ENCODE peak calls at places on chromosomes 4 and X, in four cellular contexts. One of them, this sample, is unnamed.

GRCh38 chr4:73753215-73753614 is 12.8 kb downstream of the CXCL8 start:
- DNase-seq in mesothelial cell of epicardium: no peak
- DNase-seq in heart left ventricle: no peak
- DNase-seq in GM23338: no peak
- DNase-seq in this sample: no peak

GRCh38 chrX:108299101-108299591 is 139.1 kb downstream of the COL4A6 start:
- DNase-seq in heart left ventricle: no peak
- DNase-seq in GM23338: peak; percentile 9
- DNase-seq in mesothelial cell of epicardium: peak; percentile 25
- DNase-seq in this sample: no peak

GRCh38 chr4:7199129-7199725 is 6.9 kb downstream of the SORCS2 start:
- DNase-seq in mesothelial cell of epicardium: no peak
- DNase-seq in GM23338: no peak
- DNase-seq in heart left ventricle: no peak
- DNase-seq in this sample: no peak

GRCh38 chr4:80071643-80072606 is 1.1 kb downstream of the ANTXR2 start:
- DNase-seq in heart left ventricle: peak; percentile 53
- DNase-seq in mesothelial cell of epicardium: no peak
- DNase-seq in GM23338: peak; percentile 69
- DNase-seq in this sample: no peak

GRCh38 chr4:182062936-182063335 is 180.3 kb upstream of the TENM3 start:
- DNase-seq in GM23338: no peak
- DNase-seq in mesothelial cell of epicardium: no peak
- DNase-seq in heart left ventricle: no peak
- DNase-seq in this sample: no peak

GRCh38 chr4:6435010-6435409 is 37.4 kb downstream of the PPP2R2C start:
- DNase-seq in GM23338: no peak
- DNase-seq in heart left ventricle: no peak
- DNase-seq in mesothelial cell of epicardium: no peak
- DNase-seq in this sample: no peak

GRCh38 chr4:149870008-149870407 is 54.4 kb upstream of the IQCM start:
- DNase-seq in mesothelial cell of epicardium: no peak
- DNase-seq in heart left ventricle: no peak
- DNase-seq in GM23338: no peak
- DNase-seq in this sample: no peak

GRCh38 chr4:2930135-2930805 is 32.9 kb downstream of the NOP14 start:
- DNase-seq in GM23338: no peak
- DNase-seq in heart left ventricle: no peak
- DNase-seq in mesothelial cell of epicardium: peak; percentile 12
- DNase-seq in this sample: no peak

GRCh38 chr4:102663073-102663472 is 97.7 kb downstream of the MANBA start:
- DNase-seq in heart left ventricle: no peak
- DNase-seq in mesothelial cell of epicardium: no peak
- DNase-seq in GM23338: no peak
- DNase-seq in this sample: no peak

GRCh38 chr4:153409924-153410501 is 56.1 kb upstream of the TMEM131L start:
- DNase-seq in heart left ventricle: no peak
- DNase-seq in mesothelial cell of epicardium: no peak
- DNase-seq in GM23338: no peak
- DNase-seq in this sample: no peak

GRCh38 chr4:173074501-173074946 is 94.1 kb upstream of the GALNT7 start:
- DNase-seq in GM23338: peak; percentile 76
- DNase-seq in heart left ventricle: no peak
- DNase-seq in mesothelial cell of epicardium: no peak
- DNase-seq in this sample: no peak

GRCh38 chr4:47490550-47490949 is 5.5 kb downstream of the ATP10D start:
- DNase-seq in GM23338: peak; percentile 71
- DNase-seq in mesothelial cell of epicardium: no peak
- DNase-seq in heart left ventricle: no peak
- DNase-seq in this sample: no peak
- TF ChIP-seq CTCF in GM23338: peak; percentile 59
- TF ChIP-seq CTCF in mesothelial cell of epicardium: no peak
- TF ChIP-seq CTCF in heart left ventricle: peak; percentile 51
- TF ChIP-seq CTCF in this sample: no peak

GRCh38 chr4:138982754-138983153 is 32.8 kb upstream of the NOCT start:
- DNase-seq in GM23338: no peak
- DNase-seq in mesothelial cell of epicardium: no peak
- DNase-seq in heart left ventricle: no peak
- DNase-seq in this sample: no peak

GRCh38 chr4:138984647-138985046 is 30.9 kb upstream of the NOCT start:
- DNase-seq in GM23338: no peak
- DNase-seq in heart left ventricle: no peak
- DNase-seq in mesothelial cell of epicardium: no peak
- DNase-seq in this sample: no peak

GRCh38 chr4:138983690-138984089 is 31.9 kb upstream of the NOCT start:
- DNase-seq in mesothelial cell of epicardium: no peak
- DNase-seq in heart left ventricle: no peak
- DNase-seq in GM23338: no peak
- DNase-seq in this sample: no peak

GRCh38 chr4:138979742-138980141 is 35.8 kb upstream of the NOCT start:
- DNase-seq in heart left ventricle: no peak
- DNase-seq in mesothelial cell of epicardium: no peak
- DNase-seq in GM23338: no peak
- DNase-seq in this sample: no peak

DNA sequence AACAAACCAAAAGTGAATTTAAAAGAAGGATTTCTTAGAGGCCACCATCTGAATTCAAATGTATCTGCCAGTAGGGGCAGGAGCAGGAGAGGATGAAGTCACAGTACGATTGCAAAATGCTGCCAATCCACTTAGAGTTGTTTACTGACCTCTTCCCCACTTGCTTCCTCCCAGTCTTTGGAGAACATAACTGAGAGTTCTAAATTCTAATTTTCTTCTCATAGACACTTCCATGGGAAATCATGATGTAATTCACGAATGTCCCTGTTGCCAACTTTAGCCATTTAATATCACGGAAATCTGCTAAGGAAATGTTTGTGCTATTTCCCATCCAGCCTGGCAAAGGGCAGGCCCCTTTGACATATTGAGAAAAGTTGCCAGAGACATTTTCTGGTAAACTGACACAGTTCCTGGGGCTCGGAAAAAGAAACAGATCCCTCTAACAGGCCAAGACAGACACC is 33.6 kb upstream of the NOCT start:
- DNase-seq in heart left ventricle: peak; percentile 25
- DNase-seq in mesothelial cell of epicardium: no peak
- DNase-seq in GM23338: peak; percentile 42
- DNase-seq in this sample: no peak
- TF ChIP-seq CTCF in heart left ventricle: peak; percentile 35
- TF ChIP-seq CTCF in mesothelial cell of epicardium: no peak
- TF ChIP-seq CTCF in GM23338: no peak
- TF ChIP-seq CTCF in this sample: peak; percentile 28

DNA sequence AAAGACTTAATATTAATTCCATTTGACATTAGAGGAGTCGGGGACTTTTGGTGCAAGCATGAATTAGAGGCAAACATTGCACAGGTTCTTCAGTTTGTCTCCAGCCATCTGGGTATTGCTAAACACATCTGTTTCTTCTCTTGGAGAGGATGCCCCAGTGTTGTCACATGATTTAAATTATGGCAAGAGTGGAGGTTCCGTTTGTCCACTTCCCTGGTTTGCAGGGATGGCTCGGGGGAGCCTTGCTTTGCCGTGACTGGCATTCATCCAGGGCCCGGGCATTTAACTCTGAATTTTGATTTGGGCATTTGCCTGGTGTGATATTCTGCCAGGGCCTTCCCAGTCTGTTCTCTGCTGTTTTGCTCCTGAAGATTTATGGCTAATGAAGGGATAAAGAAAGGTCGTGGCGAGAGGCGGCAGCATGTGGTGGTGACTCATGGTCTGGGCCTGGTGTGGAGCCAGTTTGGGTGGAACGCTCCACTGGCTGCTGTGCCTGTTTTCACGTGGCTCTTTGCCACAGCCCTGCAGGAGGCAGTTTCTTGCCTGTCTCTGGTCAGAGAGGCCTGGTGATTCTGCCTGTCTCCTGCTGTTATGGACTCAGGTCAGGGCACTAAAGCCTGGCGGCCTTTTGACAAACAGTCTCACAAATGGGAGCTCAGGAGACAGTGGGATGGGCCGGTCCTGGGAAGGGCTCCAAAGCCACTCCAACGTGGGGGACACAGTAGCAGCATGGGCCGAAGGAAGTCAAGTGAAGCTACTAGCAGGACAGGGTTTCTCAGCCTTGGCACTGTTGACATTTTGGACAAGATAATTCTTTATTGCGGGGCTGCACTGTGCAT is 99.4 kb upstream of the PGRMC2 start:
- DNase-seq in mesothelial cell of epicardium: no peak
- DNase-seq in heart left ventricle: peak; percentile 83
- DNase-seq in GM23338: no peak
- DNase-seq in this sample: peak; percentile 63
- TF ChIP-seq CTCF in mesothelial cell of epicardium: no peak
- TF ChIP-seq CTCF in heart left ventricle: no peak
- TF ChIP-seq CTCF in GM23338: no peak
- TF ChIP-seq CTCF in this sample: no peak

GRCh38 chr4:121818215-121818614 is 5.5 kb downstream of the CCNA2 start:
- DNase-seq in GM23338: no peak
- DNase-seq in mesothelial cell of epicardium: no peak
- DNase-seq in heart left ventricle: no peak
- DNase-seq in this sample: no peak

GRCh38 chr4:121814756-121815155 is 8.9 kb downstream of the CCNA2 start:
- DNase-seq in GM23338: no peak
- DNase-seq in mesothelial cell of epicardium: no peak
- DNase-seq in heart left ventricle: no peak
- DNase-seq in this sample: no peak

GRCh38 chr4:121817701-121818100 is 6.0 kb downstream of the CCNA2 start:
- DNase-seq in heart left ventricle: no peak
- DNase-seq in mesothelial cell of epicardium: no peak
- DNase-seq in GM23338: no peak
- DNase-seq in this sample: no peak

GRCh38 chr4:121819216-121819980 is 4.3 kb downstream of the CCNA2 start:
- DNase-seq in mesothelial cell of epicardium: no peak
- DNase-seq in GM23338: no peak
- DNase-seq in heart left ventricle: no peak
- DNase-seq in this sample: no peak

DNA sequence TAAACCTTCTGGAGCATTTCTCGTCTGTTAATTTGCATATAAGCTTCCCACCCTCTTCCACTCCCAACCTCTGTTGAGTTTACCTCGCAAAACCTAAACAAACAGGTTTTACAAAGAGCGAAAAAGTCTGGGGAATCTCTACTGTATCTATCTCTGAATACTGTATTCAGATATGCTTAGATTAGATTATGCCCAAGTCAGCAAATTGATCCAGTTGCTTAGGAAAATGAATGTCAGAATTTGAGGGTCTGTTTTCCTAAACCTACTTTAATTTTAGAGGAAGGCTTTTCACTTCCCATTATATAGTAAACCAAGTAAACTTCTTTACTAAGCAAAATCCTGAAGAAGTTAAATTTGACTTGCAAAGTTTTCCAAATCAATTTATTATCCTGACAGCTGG is 6.7 kb downstream of the CCNA2 start:
- DNase-seq in heart left ventricle: no peak
- DNase-seq in mesothelial cell of epicardium: no peak
- DNase-seq in GM23338: no peak
- DNase-seq in this sample: no peak
- TF ChIP-seq CTCF in heart left ventricle: no peak
- TF ChIP-seq CTCF in mesothelial cell of epicardium: no peak
- TF ChIP-seq CTCF in GM23338: no peak
- TF ChIP-seq CTCF in this sample: no peak

DNA sequence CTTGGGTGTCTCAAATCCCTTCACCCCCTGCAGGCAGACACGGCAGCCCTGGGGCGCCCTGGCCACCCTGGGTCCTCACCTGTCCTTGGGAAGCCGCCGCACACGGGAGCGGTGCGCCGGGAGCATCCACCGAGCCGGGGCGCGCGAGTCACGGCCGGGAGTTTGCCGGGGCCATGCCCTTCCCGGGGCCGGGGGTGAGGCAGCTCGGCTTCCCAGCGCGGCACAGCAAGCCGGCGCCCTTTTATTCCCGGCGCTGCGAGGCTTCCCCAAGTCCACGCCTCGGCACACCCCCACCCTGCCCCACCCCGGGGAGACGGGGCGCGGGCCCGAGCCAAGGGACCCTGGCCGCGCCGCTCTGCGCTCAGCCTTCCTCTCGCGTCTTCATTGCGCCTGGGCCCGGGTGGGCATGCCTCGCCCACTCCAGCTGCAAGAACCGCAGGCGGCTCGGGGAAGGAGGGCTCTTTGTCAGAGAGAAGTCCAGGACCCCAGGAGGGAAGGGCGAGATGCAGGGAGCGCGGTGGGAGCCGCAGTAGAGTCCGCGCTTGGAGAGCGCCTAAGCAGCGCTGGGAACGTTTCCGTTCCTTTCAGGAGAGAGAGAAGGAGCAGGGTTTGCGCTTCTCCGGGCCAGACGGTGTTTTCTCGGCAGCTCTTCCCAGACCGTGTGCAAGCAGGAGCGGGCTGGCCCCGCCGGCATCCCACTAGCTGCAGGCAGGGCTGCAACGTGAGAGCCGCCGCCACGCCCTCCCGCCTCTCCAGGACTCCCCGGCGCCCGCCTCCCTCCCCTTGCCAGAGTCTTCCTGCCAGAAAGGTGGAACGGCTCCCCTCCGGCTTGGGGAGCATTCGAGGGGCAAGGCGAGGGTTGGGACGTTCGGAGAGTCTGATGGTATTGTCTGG is at the start of gene MXRA5:
- DNase-seq in heart left ventricle: peak; percentile 69
- DNase-seq in GM23338: peak; percentile 46
- DNase-seq in mesothelial cell of epicardium: peak; percentile 57
- DNase-seq in this sample: no peak
- TF ChIP-seq CTCF in heart left ventricle: no peak
- TF ChIP-seq CTCF in GM23338: no peak
- TF ChIP-seq CTCF in mesothelial cell of epicardium: no peak
- TF ChIP-seq CTCF in this sample: no peak

DNA sequence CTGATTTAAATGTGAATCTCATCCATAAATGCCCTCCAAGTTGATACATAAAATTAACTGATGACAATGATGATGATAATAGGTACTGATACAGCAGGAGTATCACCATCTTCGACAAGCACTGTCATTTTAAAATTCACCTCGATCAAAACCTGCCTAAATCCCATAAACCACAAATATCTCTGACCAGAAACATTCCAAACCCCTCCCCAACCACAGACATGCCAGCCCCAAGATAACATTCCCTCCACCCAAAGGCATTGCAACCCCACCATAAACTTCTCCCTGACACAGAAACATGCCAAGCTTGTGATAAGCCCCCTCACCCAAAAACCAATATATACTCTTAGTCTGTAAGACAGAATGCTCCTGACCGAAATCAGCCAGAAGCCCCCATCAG is 63.7 kb upstream of the WDFY3 start:
- DNase-seq in mesothelial cell of epicardium: no peak
- DNase-seq in heart left ventricle: no peak
- DNase-seq in GM23338: no peak
- DNase-seq in this sample: no peak
- TF ChIP-seq CTCF in mesothelial cell of epicardium: no peak
- TF ChIP-seq CTCF in heart left ventricle: no peak
- TF ChIP-seq CTCF in GM23338: no peak
- TF ChIP-seq CTCF in this sample: no peak

GRCh38 chrX:38628587-38628986 is 67.2 kb downstream of the TSPAN7 start:
- DNase-seq in heart left ventricle: no peak
- DNase-seq in GM23338: no peak
- DNase-seq in mesothelial cell of epicardium: no peak
- DNase-seq in this sample: no peak

GRCh38 chrX:38632516-38632915 is 71.2 kb downstream of the TSPAN7 start:
- DNase-seq in heart left ventricle: no peak
- DNase-seq in mesothelial cell of epicardium: no peak
- DNase-seq in GM23338: no peak
- DNase-seq in this sample: no peak

GRCh38 chrX:38627683-38628082 is 66.3 kb downstream of the TSPAN7 start:
- DNase-seq in mesothelial cell of epicardium: no peak
- DNase-seq in heart left ventricle: no peak
- DNase-seq in GM23338: peak; percentile 76
- DNase-seq in this sample: no peak
- TF ChIP-seq CTCF in mesothelial cell of epicardium: no peak
- TF ChIP-seq CTCF in heart left ventricle: peak; percentile 27
- TF ChIP-seq CTCF in GM23338: peak; percentile 62
- TF ChIP-seq CTCF in this sample: peak; percentile 18

GRCh38 chrX:16826207-16826606 is 39.9 kb downstream of the TXLNG start:
- DNase-seq in heart left ventricle: no peak
- DNase-seq in GM23338: no peak
- DNase-seq in mesothelial cell of epicardium: no peak
- DNase-seq in this sample: no peak
- TF ChIP-seq CTCF in heart left ventricle: peak; percentile 51
- TF ChIP-seq CTCF in GM23338: peak; percentile 46
- TF ChIP-seq CTCF in mesothelial cell of epicardium: peak; percentile 57
- TF ChIP-seq CTCF in this sample: peak; percentile 33

This sample was measured in ascending aorta.